ENCODE peak calls at places on chromosomes 2 and 18, in ten cellular contexts. One of them, this sample, is unnamed.
A peak's percentile ranks its signal among the peaks of the same experiment; 100 is the strongest.

GRCh38 chr18:76005632-76006031 is 489.4 kb downstream of the ZNF516 start:
- DNase-seq in cardiac fibroblast: no peak
- DNase-seq in A549: no peak
- DNase-seq in PC-3: no peak
- DNase-seq in Caco-2: no peak
- DNase-seq in hepatocyte: no peak
- DNase-seq in mucosa of descending colon: no peak
- DNase-seq in AG04449: no peak
- DNase-seq in kidney: no peak
- DNase-seq in epithelial cell of esophagus: no peak
- DNase-seq in this sample: no peak

GRCh38 chr2:126831234-126832005 is 67.3 kb upstream of the TEX51 start:
- DNase-seq in Caco-2: no peak
- DNase-seq in mucosa of descending colon: no peak
- DNase-seq in PC-3: peak; percentile 7
- DNase-seq in hepatocyte: no peak
- DNase-seq in cardiac fibroblast: peak; percentile 12
- DNase-seq in kidney: no peak
- DNase-seq in epithelial cell of esophagus: no peak
- DNase-seq in A549: no peak
- DNase-seq in AG04449: no peak
- DNase-seq in this sample: no peak

GRCh38 chr2:207337234-207338219 is 171.8 kb upstream of the KLF7 start:
- DNase-seq in mucosa of descending colon: no peak
- DNase-seq in hepatocyte: peak; percentile 36
- DNase-seq in Caco-2: no peak
- DNase-seq in epithelial cell of esophagus: peak; percentile 100
- DNase-seq in PC-3: peak; percentile 50
- DNase-seq in AG04449: no peak
- DNase-seq in kidney: no peak
- DNase-seq in A549: peak; percentile 63
- DNase-seq in cardiac fibroblast: no peak
- DNase-seq in this sample: no peak

GRCh38 chr2:127107622-127107999 is 657 bp upstream of the BIN1 start:
- DNase-seq in kidney: no peak
- DNase-seq in hepatocyte: no peak
- DNase-seq in Caco-2: peak; percentile 59
- DNase-seq in PC-3: no peak
- DNase-seq in mucosa of descending colon: no peak
- DNase-seq in epithelial cell of esophagus: peak; percentile 52
- DNase-seq in AG04449: no peak
- DNase-seq in cardiac fibroblast: peak; percentile 24
- DNase-seq in A549: peak; percentile 63
- DNase-seq in this sample: no peak

GRCh38 chr18:7158201-7158600 is 40.6 kb upstream of the LAMA1 start:
- DNase-seq in cardiac fibroblast: peak; percentile 79
- DNase-seq in kidney: no peak
- DNase-seq in epithelial cell of esophagus: peak; percentile 62
- DNase-seq in hepatocyte: peak; percentile 59
- DNase-seq in PC-3: peak; percentile 46
- DNase-seq in Caco-2: peak; percentile 87
- DNase-seq in AG04449: peak; percentile 5
- DNase-seq in A549: no peak
- DNase-seq in mucosa of descending colon: no peak
- DNase-seq in this sample: no peak

GRCh38 chr18:6782861-6783260 is 53.3 kb downstream of the ARHGAP28 start:
- DNase-seq in AG04449: no peak
- DNase-seq in epithelial cell of esophagus: peak; percentile 29
- DNase-seq in A549: no peak
- DNase-seq in hepatocyte: no peak
- DNase-seq in Caco-2: peak; percentile 66
- DNase-seq in PC-3: peak; percentile 69
- DNase-seq in kidney: no peak
- DNase-seq in mucosa of descending colon: no peak
- DNase-seq in cardiac fibroblast: no peak
- DNase-seq in this sample: no peak

GRCh38 chr2:241357531-241357930 is 1.4 kb downstream of the FARP2 start:
- DNase-seq in Caco-2: no peak
- DNase-seq in epithelial cell of esophagus: peak; percentile 30
- DNase-seq in AG04449: no peak
- DNase-seq in PC-3: no peak
- DNase-seq in mucosa of descending colon: no peak
- DNase-seq in hepatocyte: no peak
- DNase-seq in A549: no peak
- DNase-seq in cardiac fibroblast: no peak
- DNase-seq in kidney: no peak
- DNase-seq in this sample: no peak

GRCh38 chr18:32549248-32549842 is 78.7 kb upstream of the GAREM1 start:
- DNase-seq in mucosa of descending colon: no peak
- DNase-seq in A549: peak; percentile 46
- DNase-seq in kidney: no peak
- DNase-seq in PC-3: peak; percentile 49
- DNase-seq in Caco-2: peak; percentile 33
- DNase-seq in hepatocyte: peak; percentile 79
- DNase-seq in epithelial cell of esophagus: peak; percentile 66
- DNase-seq in cardiac fibroblast: peak; percentile 67
- DNase-seq in AG04449: no peak
- DNase-seq in this sample: peak; percentile 61

GRCh38 chr18:59848002-59848401 is 51.8 kb upstream of the PMAIP1 start:
- DNase-seq in epithelial cell of esophagus: peak; percentile 35
- DNase-seq in A549: no peak
- DNase-seq in mucosa of descending colon: no peak
- DNase-seq in AG04449: no peak
- DNase-seq in hepatocyte: peak; percentile 28
- DNase-seq in cardiac fibroblast: no peak
- DNase-seq in PC-3: no peak
- DNase-seq in kidney: no peak
- DNase-seq in Caco-2: no peak
- DNase-seq in this sample: no peak

GRCh38 chr2:44771510-44771909 is 170.0 kb upstream of the SIX3 start:
- DNase-seq in mucosa of descending colon: no peak
- DNase-seq in kidney: no peak
- DNase-seq in cardiac fibroblast: no peak
- DNase-seq in epithelial cell of esophagus: no peak
- DNase-seq in Caco-2: no peak
- DNase-seq in PC-3: no peak
- DNase-seq in hepatocyte: no peak
- DNase-seq in A549: no peak
- DNase-seq in AG04449: no peak
- DNase-seq in this sample: no peak

GRCh38 chr2:241695676-241696075 is 6.2 kb upstream of the ING5 start:
- DNase-seq in A549: no peak
- DNase-seq in cardiac fibroblast: no peak
- DNase-seq in epithelial cell of esophagus: no peak
- DNase-seq in hepatocyte: no peak
- DNase-seq in AG04449: no peak
- DNase-seq in kidney: no peak
- DNase-seq in mucosa of descending colon: no peak
- DNase-seq in PC-3: no peak
- DNase-seq in Caco-2: no peak
- DNase-seq in this sample: no peak

GRCh38 chr2:1781291-1782080 is 37.2 kb upstream of the PXDN start:
- DNase-seq in mucosa of descending colon: no peak
- DNase-seq in Caco-2: no peak
- DNase-seq in AG04449: no peak
- DNase-seq in PC-3: no peak
- DNase-seq in A549: no peak
- DNase-seq in hepatocyte: no peak
- DNase-seq in cardiac fibroblast: no peak
- DNase-seq in epithelial cell of esophagus: no peak
- DNase-seq in kidney: peak; percentile 50
- DNase-seq in this sample: no peak

GRCh38 chr2:121554998-121555397 is 24.3 kb downstream of the RNU4ATAC start:
- DNase-seq in hepatocyte: no peak
- DNase-seq in mucosa of descending colon: no peak
- DNase-seq in epithelial cell of esophagus: no peak
- DNase-seq in AG04449: no peak
- DNase-seq in A549: no peak
- DNase-seq in kidney: no peak
- DNase-seq in PC-3: no peak
- DNase-seq in Caco-2: no peak
- DNase-seq in cardiac fibroblast: no peak
- DNase-seq in this sample: peak; percentile 15

DNA sequence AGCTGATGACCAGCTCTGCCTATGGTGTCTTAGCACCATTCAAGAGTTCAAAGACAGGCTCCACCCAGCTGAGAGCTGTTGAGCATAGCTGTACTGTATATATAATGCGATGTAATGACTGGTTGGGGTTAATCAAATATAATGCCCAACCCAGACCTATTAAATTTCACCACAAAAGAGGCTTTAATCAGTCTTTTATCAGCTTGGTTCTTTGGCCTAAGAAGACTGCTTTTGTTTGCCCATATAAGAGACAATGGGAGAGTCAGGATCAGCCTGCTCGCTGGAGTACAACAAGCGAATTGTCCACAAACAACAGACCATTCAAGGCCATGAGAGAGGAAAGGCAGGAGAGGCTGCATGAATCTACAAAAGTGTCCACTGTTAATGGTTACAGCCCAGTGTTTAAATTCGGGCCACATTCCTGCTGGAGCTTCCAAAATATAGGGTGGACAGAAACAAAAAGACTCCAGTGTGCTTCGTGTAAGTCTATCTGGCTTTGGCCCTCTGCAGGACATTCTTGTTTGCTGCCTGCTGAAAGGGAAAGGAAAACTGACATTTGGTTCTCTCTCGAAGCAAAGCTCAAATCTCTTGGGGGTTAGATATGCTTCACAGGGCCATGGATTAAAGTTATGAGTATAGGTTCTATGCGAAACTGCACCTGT is 299.0 kb upstream of the FBXO11 start:
- DNase-seq in kidney: no peak
- DNase-seq in PC-3: no peak
- DNase-seq in Caco-2: no peak
- DNase-seq in epithelial cell of esophagus: no peak
- DNase-seq in AG04449: no peak
- DNase-seq in A549: peak; percentile 8
- DNase-seq in mucosa of descending colon: no peak
- DNase-seq in cardiac fibroblast: peak; percentile 33
- DNase-seq in hepatocyte: no peak
- DNase-seq in this sample: no peak
- TF ChIP-seq CTCF in kidney: no peak
- TF ChIP-seq CTCF in PC-3: no peak
- TF ChIP-seq CTCF in Caco-2: no peak
- TF ChIP-seq CTCF in epithelial cell of esophagus: no peak
- TF ChIP-seq CTCF in AG04449: no peak
- TF ChIP-seq CTCF in A549: no peak
- TF ChIP-seq CTCF in mucosa of descending colon: no peak
- TF ChIP-seq CTCF in cardiac fibroblast: peak; percentile 30
- TF ChIP-seq CTCF in hepatocyte: no peak
- TF ChIP-seq CTCF in this sample: no peak

GRCh38 chr2:31413876-31414550 is 529 bp downstream of the XDH start:
- DNase-seq in PC-3: peak; percentile 39
- DNase-seq in kidney: no peak
- DNase-seq in mucosa of descending colon: no peak
- DNase-seq in hepatocyte: no peak
- DNase-seq in epithelial cell of esophagus: peak; percentile 46
- DNase-seq in Caco-2: no peak
- DNase-seq in cardiac fibroblast: no peak
- DNase-seq in AG04449: no peak
- DNase-seq in A549: peak; percentile 36
- DNase-seq in this sample: no peak
- TF ChIP-seq CTCF in PC-3: peak; percentile 53
- TF ChIP-seq CTCF in kidney: no peak
- TF ChIP-seq CTCF in mucosa of descending colon: no peak
- TF ChIP-seq CTCF in hepatocyte: peak; percentile 39
- TF ChIP-seq CTCF in epithelial cell of esophagus: peak; percentile 43
- TF ChIP-seq CTCF in Caco-2: peak; percentile 55
- TF ChIP-seq CTCF in cardiac fibroblast: no peak
- TF ChIP-seq CTCF in AG04449: no peak
- TF ChIP-seq CTCF in A549: peak; percentile 58
- TF ChIP-seq CTCF in this sample: no peak

DNA sequence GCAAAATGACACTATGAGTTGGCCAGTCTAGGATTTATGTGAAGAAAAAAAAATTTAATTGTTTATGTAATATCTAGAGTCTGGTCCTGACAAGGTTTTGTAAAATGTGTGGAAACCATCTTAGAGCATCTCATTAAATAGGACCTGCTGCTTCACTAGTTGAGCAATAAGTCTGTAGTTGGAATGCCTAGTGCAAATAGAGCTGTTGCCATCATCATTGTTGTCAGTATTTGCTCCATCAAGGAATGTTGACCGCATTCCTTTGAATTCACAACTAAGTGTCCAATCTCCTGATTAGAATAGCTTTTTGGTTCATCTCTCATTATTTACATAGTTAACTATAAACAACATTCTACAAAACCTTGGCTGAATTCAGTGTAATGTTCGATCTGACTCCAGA is 32.2 kb upstream of the RPE start:
- DNase-seq in epithelial cell of esophagus: no peak
- DNase-seq in kidney: no peak
- DNase-seq in AG04449: no peak
- DNase-seq in A549: peak; percentile 5
- DNase-seq in cardiac fibroblast: no peak
- DNase-seq in PC-3: no peak
- DNase-seq in Caco-2: no peak
- DNase-seq in hepatocyte: no peak
- DNase-seq in mucosa of descending colon: no peak
- DNase-seq in this sample: no peak
- TF ChIP-seq CTCF in epithelial cell of esophagus: no peak
- TF ChIP-seq CTCF in kidney: no peak
- TF ChIP-seq CTCF in AG04449: no peak
- TF ChIP-seq CTCF in A549: no peak
- TF ChIP-seq CTCF in cardiac fibroblast: no peak
- TF ChIP-seq CTCF in PC-3: no peak
- TF ChIP-seq CTCF in Caco-2: no peak
- TF ChIP-seq CTCF in hepatocyte: no peak
- TF ChIP-seq CTCF in mucosa of descending colon: no peak
- TF ChIP-seq CTCF in this sample: no peak

DNA sequence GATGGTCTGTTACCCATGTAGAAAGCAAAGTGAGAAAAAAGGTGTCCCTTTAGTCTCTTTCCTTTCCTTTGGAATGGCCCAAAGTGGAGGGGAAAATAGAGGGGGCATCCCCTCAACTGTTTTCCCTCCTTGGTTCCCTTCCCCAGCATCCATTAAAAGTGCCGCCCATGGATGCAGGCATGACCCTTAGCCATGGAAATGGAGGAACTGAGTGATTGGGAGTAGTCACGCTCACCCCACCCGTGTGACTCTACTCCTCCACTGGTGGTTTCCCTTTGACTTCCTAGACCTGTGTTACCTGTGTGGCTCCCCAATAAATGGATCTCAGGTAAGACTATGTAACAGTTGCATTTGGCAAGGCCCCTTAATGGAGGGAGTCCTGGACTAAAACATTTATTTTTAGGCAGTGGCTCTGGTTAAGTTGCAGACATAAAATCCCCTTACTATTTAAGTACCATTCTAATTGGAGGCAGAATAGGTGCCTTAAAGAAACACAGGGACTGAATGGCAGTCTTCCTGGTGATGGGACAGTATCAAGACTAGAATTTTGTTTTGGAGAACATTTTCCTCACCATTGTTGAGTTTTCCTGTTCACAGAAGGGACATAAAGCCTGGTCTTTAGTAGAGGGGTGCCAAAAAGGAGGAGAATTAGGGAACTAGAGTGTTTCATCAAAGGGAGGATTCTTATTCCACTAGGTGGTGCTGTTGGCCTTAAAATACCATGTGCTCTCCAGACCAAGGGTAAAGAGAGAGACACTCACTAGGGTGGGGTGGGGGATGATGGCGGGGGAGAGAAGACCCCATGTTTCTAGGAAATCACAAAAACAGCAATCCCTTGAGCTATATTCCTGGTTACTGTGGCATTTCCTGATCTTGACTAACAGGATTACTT is 25.7 kb upstream of the PLA2R1 start:
- DNase-seq in hepatocyte: no peak
- DNase-seq in kidney: no peak
- DNase-seq in Caco-2: no peak
- DNase-seq in A549: peak; percentile 62
- DNase-seq in epithelial cell of esophagus: peak; percentile 20
- DNase-seq in PC-3: peak; percentile 60
- DNase-seq in mucosa of descending colon: no peak
- DNase-seq in AG04449: no peak
- DNase-seq in cardiac fibroblast: peak; percentile 43
- DNase-seq in this sample: peak; percentile 12
- TF ChIP-seq CTCF in hepatocyte: no peak
- TF ChIP-seq CTCF in kidney: peak; percentile 3
- TF ChIP-seq CTCF in Caco-2: peak; percentile 39
- TF ChIP-seq CTCF in A549: peak; percentile 86
- TF ChIP-seq CTCF in epithelial cell of esophagus: peak; percentile 24
- TF ChIP-seq CTCF in PC-3: peak; percentile 65
- TF ChIP-seq CTCF in mucosa of descending colon: no peak
- TF ChIP-seq CTCF in AG04449: no peak
- TF ChIP-seq CTCF in cardiac fibroblast: peak; percentile 30
- TF ChIP-seq CTCF in this sample: no peak